ENCODE peak calls at places on chromosomes 3 and 15, in six cellular contexts. R, Y, G, Z, H and S are unnamed samples.

GRCh38 chr3:81439088-81439487 is 322.4 kb downstream of the GBE1 start:
- DNase-seq in H (no peak), R (no peak), Y (no peak), Z (no peak), G (no peak), S (no peak)

GRCh38 chr3:174775603-174776002 is 83.5 kb upstream of the NAALADL2 start:
- DNase-seq in G (no peak), Z (peak; percentile 89), H (no peak), R (no peak), Y (no peak), S (no peak)

GRCh38 chr15:58348095-58348812 is 83.5 kb upstream of the LIPC start:
- DNase-seq in Z (no peak), G (no peak), H (no peak), Y (no peak), R (no peak), S (no peak)

GRCh38 chr3:146221276-146221675 is 29.6 kb downstream of the PLSCR4 start:
- DNase-seq in Y (no peak), G (no peak), R (peak; percentile 30), H (no peak), Z (peak; percentile 30), S (no peak)

GRCh38 chr15:80777137-80777536 is 2.0 kb upstream of the CEMIP start:
- DNase-seq in Z (peak; percentile 95), H (no peak), R (peak; percentile 75), Y (peak; percentile 73), G (no peak), S (no peak)

GRCh38 chr3:42439461-42440075 is 29.2 kb upstream of the LYZL4 start:
- DNase-seq in G (no peak), Y (no peak), H (peak; percentile 22), Z (no peak), R (no peak), S (no peak)

GRCh38 chr3:30583973-30584372 is 22.4 kb upstream of the TGFBR2 start:
- DNase-seq in R (no peak), Y (no peak), H (no peak), G (no peak), Z (no peak), S (no peak)

GRCh38 chr15:66292261-66293084 is 895 bp upstream of the DIS3L start:
- DNase-seq in Y (no peak), Z (no peak), R (no peak), H (no peak), G (no peak), S (no peak)

GRCh38 chr3:56303508-56303907 is 164.8 kb downstream of the ERC2 start:
- DNase-seq in R (peak; percentile 57), Z (peak; percentile 84), Y (no peak), G (no peak), H (peak; percentile 87), S (no peak)

GRCh38 chr3:154538566-154539360 is 108.8 kb upstream of the GPR149 start:
- DNase-seq in G (no peak), H (no peak), Z (no peak), R (no peak), Y (no peak), S (no peak)

GRCh38 chr15:45801543-45801942 is 166.7 kb downstream of the SQOR start:
- DNase-seq in R (no peak), Z (peak; percentile 33), G (no peak), H (no peak), Y (no peak), S (no peak)

GRCh38 chr3:173663664-173664063 is 266.1 kb downstream of the NLGN1 start:
- DNase-seq in G (no peak), Z (no peak), Y (no peak), R (no peak), H (no peak), S (no peak)

GRCh38 chr15:58666957-58667356 is 82.5 kb downstream of the ADAM10 start:
- DNase-seq in H (no peak), Z (peak; percentile 25), G (no peak), Y (no peak), R (peak; percentile 58), S (no peak)

GRCh38 chr15:85412956-85413854 is 32.8 kb downstream of the AKAP13 start:
- DNase-seq in Z (peak; percentile 77), R (peak; percentile 81), G (no peak), H (no peak), Y (peak; percentile 85), S (no peak)

GRCh38 chr3:36957862-36958686 is 13.2 kb upstream of the TRANK1 start:
- DNase-seq in Z (peak; percentile 29), H (no peak), G (no peak), Y (peak; percentile 96), R (peak; percentile 32), S (no peak)

GRCh38 chr15:70210538-70210937 is 112.8 kb upstream of the TLE3 start:
- DNase-seq in Z (no peak), G (peak; percentile 38), R (no peak), H (no peak), Y (no peak), S (no peak)

GRCh38 chr15:40871749-40872617 is 2.1 kb downstream of the RHOV start:
- DNase-seq in Z (no peak), G (no peak), H (no peak), Y (peak; percentile 68), R (no peak), S (no peak)

GRCh38 chr15:59292393-59292792 is 80.3 kb downstream of the MYO1E start:
- DNase-seq in Y (no peak), R (no peak), G (no peak), Z (peak; percentile 80), H (peak; percentile 76), S (no peak)

GRCh38 chr3:61807865-61808276 is 246.5 kb downstream of the PTPRG start:
- DNase-seq in R (peak; percentile 63), G (no peak), H (peak; percentile 55), Y (no peak), Z (peak; percentile 71), S (no peak)

GRCh38 chr3:78606756-78607155 is 1161.0 kb downstream of the ROBO1 start:
- DNase-seq in Y (no peak), Z (no peak), R (no peak), G (no peak), H (no peak), S (no peak)

GRCh38 chr3:5138214-5138981 is 16.3 kb downstream of the ARL8B start:
- DNase-seq in R (peak; percentile 79), Z (no peak), Y (no peak), G (no peak), H (no peak), S (no peak)

GRCh38 chr15:71048913-71049675 is 66.2 kb upstream of the THSD4 start:
- DNase-seq in R (peak; percentile 94), G (no peak), H (no peak), Z (peak; percentile 95), Y (peak; percentile 95), S (no peak)

GRCh38 chr3:107962946-107963345 is 127.9 kb downstream of the CD47 start:
- DNase-seq in H (no peak), G (no peak), Z (peak; percentile 79), R (peak; percentile 17), Y (no peak), S (no peak)

GRCh38 chr3:152622813-152623167 is 212.1 kb upstream of the P2RY1 start:
- DNase-seq in H (no peak), Z (peak; percentile 52), Y (no peak), G (no peak), R (no peak), S (no peak)

GRCh38 chr15:45023659-45024320 is 795 bp downstream of the SORD start:
- DNase-seq in G (no peak), H (peak; percentile 24), Z (peak; percentile 2), R (peak; percentile 19), Y (peak; percentile 14), S (no peak)

GRCh38 chr3:194598771-194599557 is 34.3 kb downstream of the TMEM44 start:
- DNase-seq in Z (peak; percentile 98), Y (no peak), G (no peak), H (no peak), R (peak; percentile 79), S (no peak)

GRCh38 chr15:51623386-51623938 is 891 bp upstream of the DMXL2 start:
- DNase-seq in Z (peak; percentile 13), H (no peak), G (no peak), Y (peak; percentile 8), R (no peak), S (no peak)

GRCh38 chr3:149179225-149179624 is 42.4 kb downstream of the CP start:
- DNase-seq in Y (peak; percentile 37), Z (peak; percentile 47), H (no peak), R (peak; percentile 48), G (no peak), S (no peak)

GRCh38 chr3:143464850-143465249 is 345.3 kb downstream of the CHST2 start:
- DNase-seq in G (no peak), H (no peak), R (peak; percentile 20), Z (no peak), Y (no peak), S (no peak)

DNA sequence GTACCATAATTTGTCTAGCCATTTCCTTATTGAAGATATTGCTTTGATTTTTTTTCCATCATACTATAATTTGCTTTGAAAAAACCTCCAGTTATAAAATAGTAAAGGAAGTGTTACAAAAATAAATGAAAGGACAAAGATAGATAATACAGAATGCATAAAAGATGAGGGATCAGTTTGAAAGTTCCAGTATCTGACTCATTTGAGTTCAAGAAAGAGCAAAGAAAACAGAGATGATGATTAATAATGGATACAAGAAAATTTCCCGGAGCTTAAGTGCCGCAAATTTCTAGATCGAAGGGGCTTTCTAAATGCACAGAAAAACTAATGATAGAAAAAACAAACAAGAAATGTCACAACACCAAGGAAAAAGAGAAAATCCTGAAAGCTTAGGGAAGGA is 4.3 kb downstream of the WDR48 start:
- DNase-seq in H (no peak), R (no peak), Z (no peak), Y (no peak), G (no peak), S (no peak)
- H3K27ac ChIP-seq in H (peak overlapping the region; percentile 41), R (no peak overlapping the region), Z (no peak overlapping the region), Y (no peak overlapping the region), G (no peak overlapping the region), S (no peak overlapping the region)

DNA sequence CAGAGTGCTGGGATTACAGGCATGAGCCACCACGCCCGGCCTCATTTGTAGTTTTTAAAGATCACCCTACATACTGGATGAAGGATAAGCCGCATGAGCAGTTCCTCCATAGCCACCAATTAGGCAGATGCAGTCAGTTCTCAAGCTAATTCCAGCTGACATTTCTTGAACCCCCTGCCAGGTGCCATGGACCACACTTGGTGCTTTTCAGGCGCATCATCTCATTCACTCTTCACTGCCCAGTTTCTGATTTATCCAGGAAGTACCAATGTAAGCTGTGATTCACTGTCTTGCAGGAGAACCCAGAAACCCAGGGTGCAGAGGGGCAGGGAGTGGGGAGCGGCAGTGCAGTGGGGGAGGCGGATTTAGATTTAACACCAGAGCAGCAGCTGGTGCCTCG is 56.5 kb upstream of the RASA2 start:
- DNase-seq in Z (no peak), H (peak; percentile 23), R (no peak), G (no peak), Y (no peak), S (no peak)
- H3K27ac ChIP-seq in Z (peak overlapping the region; percentile 85), H (no peak overlapping the region), R (no peak overlapping the region), G (peak overlapping the region; percentile 45), Y (no peak overlapping the region), S (no peak overlapping the region)

GRCh38 chr3:133457025-133457424 is 57.2 kb downstream of the BFSP2 start:
- DNase-seq in H (no peak), Y (no peak), Z (no peak), R (no peak), G (no peak), S (no peak)
- H3K27ac ChIP-seq in H (no peak overlapping the region), Y (no peak overlapping the region), Z (no peak overlapping the region), R (no peak overlapping the region), G (no peak overlapping the region), S (no peak overlapping the region)

DNA sequence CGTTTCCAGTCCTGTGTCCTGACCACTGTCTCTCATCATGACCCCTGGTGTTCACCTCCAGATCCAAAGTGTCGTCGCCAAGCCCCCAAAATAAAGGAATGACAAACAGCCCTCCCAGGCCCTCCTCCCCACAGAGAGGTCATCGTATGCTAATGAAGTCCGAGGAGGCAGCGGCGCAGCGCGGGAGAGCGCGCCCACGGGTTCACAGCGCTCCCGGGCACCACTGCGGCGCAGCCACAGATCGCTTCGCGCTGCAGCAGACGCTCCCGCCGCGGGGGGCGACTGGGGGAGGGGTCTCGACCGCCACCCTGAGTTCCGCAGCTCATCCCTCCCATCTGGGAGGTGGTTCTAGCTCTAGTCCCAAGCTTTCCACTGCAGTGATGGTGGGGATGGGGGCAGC is 1.3 kb downstream of the DGKG start:
- DNase-seq in H (peak; percentile 70), Z (no peak), G (peak; percentile 81), R (no peak), Y (no peak), S (no peak)
- H3K27ac ChIP-seq in H (no peak overlapping the region), Z (no peak overlapping the region), G (no peak overlapping the region), R (no peak overlapping the region), Y (no peak overlapping the region), S (no peak overlapping the region)